ENCODE peak calls at places on chromosome 2, in eight cellular contexts. L, R, A, S, U, D, X and J are unnamed samples.
A peak's percentile ranks its signal among the peaks of the same experiment; 100 is the strongest.

GRCh38 chr2:161556440-161556839 is 67.8 kb upstream of the SLC4A10 start:
- DNase-seq in U (no peak), D (no peak), S (no peak), R (no peak), X (no peak), L (no peak), A (no peak), J (no peak)

GRCh38 chr2:166148811-166149400 is 21.1 kb upstream of the SCN1A start:
- DNase-seq in L (no peak), D (no peak), R (no peak), U (no peak), X (no peak), S (no peak), A (no peak), J (no peak)

GRCh38 chr2:30301551-30301950 is 70.2 kb downstream of the LBH start:
- DNase-seq in U (no peak), D (no peak), L (no peak), X (no peak), S (no peak), A (no peak), R (peak; percentile 93), J (no peak)

GRCh38 chr2:181190711-181191110 is 210.3 kb downstream of the UBE2E3 start:
- DNase-seq in L (no peak), D (no peak), S (no peak), R (no peak), X (no peak), A (no peak), U (no peak), J (no peak)

GRCh38 chr2:239569401-239570090 is 168.7 kb upstream of the HDAC4 start:
- DNase-seq in A (no peak), D (peak; percentile 37), X (no peak), S (no peak), L (no peak), R (no peak), U (no peak), J (no peak)

GRCh38 chr2:154187948-154188347 is 316.2 kb downstream of the GALNT13 start:
- DNase-seq in L (no peak), S (no peak), D (no peak), A (no peak), X (no peak), U (no peak), R (no peak), J (no peak)

GRCh38 chr2:48707466-48707865 is 48.1 kb downstream of the LHCGR start:
- DNase-seq in U (no peak), R (peak; percentile 30), S (no peak), X (no peak), D (no peak), L (no peak), A (no peak), J (no peak)

GRCh38 chr2:30771200-30771599 is 36.0 kb downstream of the CAPN13 start:
- DNase-seq in R (no peak), S (no peak), L (peak; percentile 3), U (no peak), D (no peak), A (no peak), X (no peak), J (no peak)

GRCh38 chr2:218285604-218286003 is 6.7 kb downstream of the TMBIM1 start:
- DNase-seq in X (peak; percentile 80), D (peak; percentile 75), U (peak; percentile 92), R (peak; percentile 48), S (no peak), L (peak; percentile 87), A (no peak), J (no peak)

GRCh38 chr2:28067602-28068001 is 177.1 kb downstream of the BABAM2 start:
- DNase-seq in L (no peak), R (no peak), A (no peak), S (no peak), X (no peak), D (no peak), U (no peak), J (no peak)

GRCh38 chr2:61978522-61978921 is 73.0 kb downstream of the COMMD1 start:
- DNase-seq in D (no peak), R (no peak), A (no peak), U (peak; percentile 52), L (peak; percentile 60), S (no peak), X (no peak), J (no peak)

GRCh38 chr2:110955546-110955945 is 165.2 kb upstream of the BCL2L11 start:
- DNase-seq in U (no peak), S (no peak), L (no peak), R (no peak), A (no peak), X (no peak), D (no peak), J (no peak)
- TF ChIP-seq POLR2A in U (no peak), S (no peak), L (no peak), R (no peak), A (no peak), X (no peak), D (no peak), J (no peak)

DNA sequence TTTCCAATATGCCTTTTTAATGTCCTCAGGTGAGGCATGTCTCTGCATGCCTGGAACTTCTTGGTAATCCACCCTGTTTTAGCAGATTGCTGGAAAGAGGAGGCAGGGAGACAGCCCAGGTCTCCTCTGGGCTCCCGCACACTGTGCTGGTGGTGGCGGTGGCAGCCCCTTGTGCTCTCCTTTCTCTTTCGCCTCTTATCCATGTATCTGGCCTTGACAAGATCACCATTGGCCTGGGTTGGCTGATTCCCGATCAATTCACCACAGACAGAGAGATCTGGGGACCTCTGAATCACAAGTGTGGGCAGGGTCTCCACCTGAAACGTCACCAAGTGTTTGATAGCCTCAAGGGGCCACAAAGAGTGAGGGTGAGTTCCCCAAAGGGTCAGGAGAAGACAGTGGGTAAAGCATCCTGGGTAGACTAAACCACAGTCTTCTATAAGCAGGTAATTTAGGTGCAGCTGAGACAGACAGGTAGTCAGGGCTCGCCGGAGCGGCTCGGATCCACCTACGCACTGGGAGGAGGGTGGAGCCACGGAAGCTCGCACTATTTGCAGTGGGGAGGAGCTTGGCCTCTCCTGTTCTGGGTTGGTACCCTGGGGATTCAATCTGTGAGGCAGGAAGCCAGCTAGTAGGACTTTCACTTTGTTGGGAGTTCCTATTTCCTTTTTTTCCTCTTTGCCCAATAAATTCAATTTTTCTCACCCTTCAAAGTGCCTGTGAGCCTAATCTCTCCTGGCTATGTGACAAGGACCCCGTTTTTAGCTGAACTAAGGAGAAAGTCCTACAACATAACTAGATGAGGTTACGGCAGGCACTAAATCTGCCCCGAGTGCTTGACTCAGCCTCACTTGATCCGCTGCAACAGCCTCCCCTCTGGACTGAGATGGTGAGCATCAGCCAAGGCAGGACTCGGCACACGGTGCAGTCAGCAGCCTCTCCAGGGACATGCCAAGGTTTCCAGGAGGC is 57.6 kb downstream of the SLC4A3 start:
- DNase-seq in U (peak; percentile 49), R (peak; percentile 43), A (peak; percentile 79), S (peak; percentile 46), D (peak; percentile 66), L (peak; percentile 56), X (peak; percentile 81), J (peak; percentile 72)
- TF ChIP-seq POLR2A in U (peak; percentile 31), R (no peak), A (peak; percentile 10), S (no peak), D (no peak), L (no peak), X (no peak), J (peak; percentile 18)

GRCh38 chr2:200809506-200810251 is 2.0 kb upstream of the BZW1 start:
- DNase-seq in L (no peak), R (peak; percentile 57), U (no peak), D (no peak), X (no peak), S (no peak), A (no peak), J (no peak)

GRCh38 chr2:200812122-200813022 is 662 bp downstream of the BZW1 start:
- DNase-seq in L (peak; percentile 86), A (peak; percentile 70), D (peak; percentile 87), U (peak; percentile 84), R (peak; percentile 49), X (peak; percentile 74), S (peak; percentile 39), J (peak; percentile 54)

GRCh38 chr2:200810967-200811335 is 759 bp upstream of the BZW1 start:
- DNase-seq in A (no peak), L (no peak), R (peak; percentile 30), S (no peak), X (no peak), D (no peak), U (no peak), J (no peak)

GRCh38 chr2:200810252-200810650 is 1.5 kb upstream of the BZW1 start:
- DNase-seq in S (no peak), R (peak; percentile 93), U (no peak), L (no peak), A (no peak), X (no peak), D (no peak), J (no peak)

GRCh38 chr2:200811336-200812121 is at the start of gene BZW1:
- DNase-seq in R (peak; percentile 96), L (peak; percentile 98), U (peak; percentile 95), D (peak; percentile 97), X (peak; percentile 97), A (peak; percentile 98), S (peak; percentile 85), J (peak; percentile 96)
- TF ChIP-seq POLR2A in R (peak; percentile 98), L (peak; percentile 97), U (peak; percentile 95), D (peak; percentile 49), X (peak; percentile 83), A (peak; percentile 96), S (peak; percentile 99), J (peak; percentile 79)

DNA sequence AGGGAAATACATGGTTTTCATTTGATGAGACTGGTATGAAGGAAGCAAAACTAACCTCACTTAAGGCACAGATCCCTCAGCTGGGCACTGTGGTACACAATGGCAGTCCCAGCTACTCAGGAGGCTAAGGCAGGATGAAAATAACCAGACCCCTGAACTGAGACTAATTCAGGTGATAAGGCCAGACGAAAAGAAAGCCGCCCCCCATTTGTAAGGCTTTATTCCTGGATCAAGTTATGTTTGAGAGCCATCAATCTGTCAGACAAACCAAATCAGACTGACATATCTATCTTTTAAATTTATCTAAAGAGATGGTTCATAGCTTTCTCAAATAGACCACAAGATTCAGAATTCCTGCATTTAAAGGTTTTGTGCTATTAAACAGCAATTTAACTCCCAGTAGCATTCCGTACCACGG is 4.1 kb downstream of the SRSF7 start:
- DNase-seq in X (no peak), U (no peak), A (no peak), D (no peak), S (no peak), R (no peak), L (no peak), J (no peak)
- TF ChIP-seq POLR2A in X (no peak), U (no peak), A (no peak), D (no peak), S (peak; percentile 37), R (no peak), L (no peak), J (no peak)

DNA sequence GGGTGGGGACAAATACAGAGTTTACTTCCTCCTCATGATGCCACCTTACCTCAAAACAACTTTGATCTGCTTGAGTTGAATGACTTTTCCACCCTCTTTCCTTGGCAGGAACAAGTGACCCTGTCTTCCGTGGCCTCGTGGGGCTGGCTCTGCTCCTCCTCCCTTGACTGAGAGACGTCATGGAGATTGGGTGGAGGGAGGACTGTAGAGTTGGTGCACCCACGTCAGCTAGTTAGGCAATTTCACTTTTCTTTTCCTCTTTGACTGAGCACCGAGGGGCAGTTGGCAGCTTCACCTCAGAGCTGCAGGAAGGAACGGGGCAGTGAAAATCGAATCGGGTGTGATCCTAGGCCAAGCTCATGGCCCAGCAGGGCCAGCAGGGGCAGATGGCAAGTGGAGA is at the start of gene SP140:
- DNase-seq in U (peak; percentile 18), X (no peak), S (peak; percentile 32), A (no peak), L (peak; percentile 47), R (no peak), D (peak; percentile 62), J (no peak)
- TF ChIP-seq POLR2A in U (no peak), X (no peak), S (peak; percentile 95), A (no peak), L (no peak), R (no peak), D (no peak), J (no peak)